ENCODE peak calls at places on chromosomes 5 and 9, in four cellular contexts. N is naive thymus-derived CD4-positive, alpha-beta T cell; F is uterus; U is right atrium auricular region. Y is an unnamed sample.
A peak's percentile ranks its signal among the peaks of the same experiment; 100 is the strongest.

GRCh38 chr5:107878676-107879075 is 207.9 kb upstream of the EFNA5 start:
- DNase-seq in F (no peak), U (no peak), N (no peak), Y (no peak)

GRCh38 chr9:123645762-123646161 is 284.2 kb downstream of the DENND1A start:
- DNase-seq in N (no peak), F (no peak), U (no peak), Y (no peak)

GRCh38 chr5:14977058-14977640 is 105.6 kb upstream of the ANKH start:
- DNase-seq in N (no peak), U (no peak), F (no peak), Y (no peak)

GRCh38 chr9:6646028-6646636 is 603 bp upstream of the GLDC start:
- DNase-seq in N (peak; percentile 8), U (no peak), F (no peak), Y (no peak)

GRCh38 chr5:59923465-59923864 is 29.9 kb upstream of the PDE4D start:
- DNase-seq in F (no peak), U (no peak), N (no peak), Y (no peak)

GRCh38 chr5:149651686-149652085 is 70.4 kb downstream of the ARHGEF37 start:
- DNase-seq in F (no peak), N (no peak), U (no peak), Y (no peak)

GRCh38 chr9:70485273-70485858 is 70.9 kb upstream of the KLF9 start:
- DNase-seq in N (no peak), F (peak; percentile 50), U (peak; percentile 78), Y (no peak)

GRCh38 chr5:149603210-149603609 is 21.9 kb downstream of the ARHGEF37 start:
- DNase-seq in N (no peak), U (no peak), F (no peak), Y (no peak)

GRCh38 chr5:850511-851006 is at the start of gene ZDHHC11:
- DNase-seq in N (no peak), U (no peak), F (peak; percentile 13), Y (peak; percentile 42)

GRCh38 chr9:36632892-36633291 is 60.2 kb downstream of the MELK start:
- DNase-seq in N (peak; percentile 7), U (no peak), F (no peak), Y (no peak)

GRCh38 chr5:137629646-137630045 is 106.2 kb downstream of the KLHL3 start:
- DNase-seq in N (peak; percentile 59), F (no peak), U (no peak), Y (no peak)

GRCh38 chr5:9335754-9336495 is 209.9 kb downstream of the SEMA5A start:
- DNase-seq in F (no peak), U (no peak), N (no peak), Y (no peak)

GRCh38 chr9:4855861-4856260 is 63.1 kb downstream of the RCL1 start:
- DNase-seq in U (no peak), N (no peak), F (no peak), Y (no peak)

GRCh38 chr5:127029513-127030258 is 672 bp downstream of the MARCHF3 start:
- DNase-seq in U (peak; percentile 65), F (peak; percentile 30), N (peak; percentile 52), Y (peak; percentile 45)

GRCh38 chr9:128259156-128259555 is 16.7 kb downstream of the GOLGA2 start:
- DNase-seq in U (no peak), N (no peak), F (no peak), Y (no peak)

GRCh38 chr9:35907732-35908483 is 1.4 kb upstream of the SPAAR start:
- DNase-seq in F (peak; percentile 84), N (peak; percentile 37), U (peak; percentile 85), Y (no peak)

GRCh38 chr5:17374157-17374556 is 123.9 kb upstream of the TAF11L2 start:
- DNase-seq in U (no peak), N (no peak), F (no peak), Y (no peak)

DNA sequence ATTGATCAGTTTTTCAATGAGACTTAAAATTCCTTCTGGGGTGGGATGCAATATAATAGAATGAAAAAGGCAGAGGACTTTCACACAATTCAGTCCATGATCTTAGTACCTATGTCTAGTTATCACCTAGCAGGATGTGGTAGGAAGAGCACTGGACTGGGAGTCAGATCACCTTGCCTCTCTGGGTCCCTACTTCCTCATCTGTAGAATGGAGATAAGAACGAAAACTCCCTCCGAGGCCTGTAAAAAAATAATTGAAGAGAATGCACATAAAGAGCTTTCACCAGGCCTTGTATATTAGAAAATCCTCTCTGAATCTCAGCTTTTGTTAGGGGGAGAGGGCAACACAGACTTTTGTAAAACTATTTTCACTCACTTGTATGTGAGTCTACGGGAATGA is 681 bp upstream of the TMEFF1 start:
- DNase-seq in N (no peak), F (no peak), U (no peak), Y (no peak)
- H3K4me3 ChIP-seq in N (no peak overlapping the region), F (no peak overlapping the region), U (peak overlapping the region; percentile 53), Y (no peak overlapping the region)

DNA sequence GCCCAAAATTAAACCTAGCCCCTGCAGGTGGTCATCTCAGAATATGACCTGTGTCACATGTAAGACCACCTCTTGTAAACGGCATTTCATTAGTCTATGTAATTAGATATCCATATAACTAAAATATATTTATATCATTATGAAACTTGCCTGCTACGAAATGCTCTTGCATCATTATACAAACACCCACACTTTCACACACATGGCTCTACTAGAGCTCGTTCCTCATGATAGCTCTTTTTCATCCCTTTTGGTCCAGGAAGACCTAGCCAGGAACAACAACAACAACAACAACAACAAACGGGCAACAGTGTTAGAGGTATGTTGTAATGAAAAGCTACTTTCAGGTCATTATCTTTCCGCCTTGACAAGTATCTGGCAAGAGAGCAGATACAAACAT is 58.6 kb downstream of the LHFPL2 start:
- DNase-seq in F (no peak), N (no peak), U (no peak), Y (no peak)
- H3K4me1 ChIP-seq in F (peaks cover 7% of the 10 kb centered on the region), N (no peaks in the 10 kb centered on the region), U (no peaks in the 10 kb centered on the region), Y (no peaks in the 10 kb centered on the region)

GRCh38 chr9:136725612-136726011 is 13.2 kb downstream of the DIPK1B start:
- DNase-seq in U (no peak), N (no peak), F (no peak), Y (no peak)

GRCh38 chr9:136726118-136726517 is 13.7 kb downstream of the DIPK1B start:
- DNase-seq in N (no peak), F (no peak), U (no peak), Y (no peak)

GRCh38 chr9:136723362-136723976 is 11.1 kb downstream of the DIPK1B start:
- DNase-seq in U (no peak), F (no peak), N (no peak), Y (no peak)

GRCh38 chr9:136723989-136724388 is 11.6 kb downstream of the DIPK1B start:
- DNase-seq in U (no peak), F (no peak), N (no peak), Y (no peak)

GRCh38 chr9:136724772-136725171 is 12.4 kb downstream of the DIPK1B start:
- DNase-seq in U (no peak), F (no peak), N (no peak), Y (no peak)
- H3K36me3 ChIP-seq in U (peaks cover 54% of the 10 kb centered on the region), F (no peaks in the 10 kb centered on the region), N (peaks cover 57% of the 10 kb centered on the region), Y (peaks cover 28% of the 10 kb centered on the region)

GRCh38 chr5:138837160-138837559 is 38.0 kb downstream of the LRRTM2 start:
- DNase-seq in U (no peak), F (no peak), N (no peak), Y (no peak)

GRCh38 chr5:138831703-138832102 is 43.4 kb downstream of the LRRTM2 start:
- DNase-seq in U (no peak), N (no peak), F (no peak), Y (no peak)

GRCh38 chr5:138833095-138833494 is 42.0 kb downstream of the LRRTM2 start:
- DNase-seq in N (no peak), F (no peak), U (no peak), Y (no peak)

GRCh38 chr5:138832218-138832617 is 42.9 kb downstream of the LRRTM2 start:
- DNase-seq in U (no peak), N (no peak), F (no peak), Y (no peak)

DNA sequence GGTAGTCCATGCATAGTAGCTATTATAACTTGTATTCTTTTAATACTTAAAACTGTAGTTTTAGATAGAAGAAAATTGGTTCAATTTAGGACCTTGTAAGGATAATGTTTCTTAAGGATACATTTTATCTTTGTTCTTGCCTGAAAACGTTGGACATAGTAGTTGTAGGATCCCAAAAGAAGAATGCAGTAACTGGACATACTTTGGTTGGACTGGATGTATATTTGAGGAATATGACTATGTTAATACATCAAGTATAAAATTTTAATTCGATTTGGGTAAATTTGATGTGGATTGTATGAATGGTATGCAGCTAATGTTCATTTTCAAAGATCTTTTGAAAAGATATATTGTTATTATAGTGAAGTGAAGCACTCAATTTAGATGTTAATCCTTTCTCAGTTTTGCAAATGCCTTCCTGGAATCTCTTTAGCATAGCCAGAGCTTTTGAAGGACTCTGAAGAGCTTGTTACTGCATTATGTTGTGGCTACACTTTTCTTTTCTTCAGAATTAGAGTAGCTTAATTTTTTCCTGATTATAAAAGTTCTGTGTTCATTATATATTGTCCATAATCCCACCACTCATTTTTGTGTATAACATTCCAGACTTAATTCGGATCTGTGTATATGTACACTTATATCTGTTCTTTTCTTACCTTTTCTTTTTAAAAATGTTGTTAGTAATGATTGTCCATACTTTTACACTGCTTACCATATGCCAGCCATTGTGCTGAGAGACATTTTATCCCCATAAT is 41.2 kb downstream of the LRRTM2 start:
- DNase-seq in U (no peak), N (no peak), F (no peak), Y (no peak)
- H3K4me3 ChIP-seq in U (no peak overlapping the region), N (no peak overlapping the region), F (no peak overlapping the region), Y (no peak overlapping the region)

Y was measured in CD8-positive, alpha-beta memory T cell.